ENCODE peak calls at places on chromosomes 2 and 18, in ten cellular contexts. U is left lung, H is tibial artery, S is vagina, G is upper lobe of right lung, L is endodermal cell, Q is stomach, R is body of pancreas, P is kidney epithelial cell, F is esophagus muscularis mucosa. C is an unnamed sample.

GRCh38 chr2:170170281-170171035 is 7.5 kb upstream of the MYO3B start:
- DNase-seq in L (no peak), F (no peak), G (no peak), S (no peak), P (no peak), R (peak; percentile 38), U (no peak), Q (no peak), H (no peak), C (no peak)

GRCh38 chr2:45331034-45331786 is 279.9 kb downstream of the SRBD1 start:
- DNase-seq in F (no peak), G (no peak), Q (no peak), P (no peak), L (peak; percentile 60), H (no peak), S (no peak), R (peak; percentile 22), U (no peak), C (peak; percentile 32)

GRCh38 chr2:217751192-217751591 is 251.6 kb downstream of the TNS1 start:
- DNase-seq in H (no peak), F (no peak), G (no peak), P (no peak), U (no peak), L (peak; percentile 26), R (no peak), Q (no peak), S (no peak), C (no peak)

GRCh38 chr2:204947448-204947847 is 402.2 kb downstream of the PARD3B start:
- DNase-seq in H (no peak), U (no peak), P (no peak), S (no peak), F (no peak), G (no peak), Q (no peak), R (no peak), L (no peak), C (no peak)

GRCh38 chr18:72942766-72943165 is 75.0 kb upstream of the NETO1 start:
- DNase-seq in G (no peak), L (no peak), Q (no peak), F (no peak), U (no peak), S (no peak), P (no peak), H (no peak), R (no peak), C (no peak)

GRCh38 chr2:28678175-28678855 is 73.3 kb upstream of the PPP1CB start:
- DNase-seq in Q (no peak), U (no peak), P (no peak), S (no peak), G (no peak), L (no peak), H (no peak), F (no peak), R (peak; percentile 44), C (peak; percentile 19)

GRCh38 chr2:71605173-71605641 is 151.8 kb downstream of the DYSF start:
- DNase-seq in L (peak; percentile 41), H (peak; percentile 53), Q (peak; percentile 9), S (no peak), F (peak; percentile 81), G (peak; percentile 37), R (no peak), U (peak; percentile 15), P (no peak), C (no peak)

GRCh38 chr2:130810490-130810889 is 26.2 kb upstream of the ARHGEF4 start:
- DNase-seq in P (no peak), S (no peak), Q (no peak), H (no peak), F (no peak), U (no peak), G (peak; percentile 39), L (peak; percentile 37), R (no peak), C (no peak)

DNA sequence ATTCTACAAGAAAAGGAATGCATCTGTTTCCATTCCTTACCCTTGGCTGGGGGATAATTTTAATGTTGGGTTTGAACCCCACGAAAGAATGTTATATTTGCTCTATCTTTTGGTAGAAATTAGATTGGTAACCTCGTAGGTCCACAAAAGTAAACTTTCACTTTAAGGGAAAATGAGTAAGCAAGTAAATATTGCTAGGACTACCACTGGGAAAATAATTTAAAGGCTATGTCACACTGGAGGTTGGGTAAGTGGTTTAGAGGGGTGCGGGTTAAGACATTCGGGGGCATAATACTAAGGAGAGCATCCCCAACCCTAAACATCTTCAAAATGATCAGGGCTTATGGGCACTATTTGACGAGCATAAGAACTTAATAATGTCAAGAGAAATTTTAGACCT is 5.1 kb downstream of the GCG start:
- DNase-seq in G (no peak), S (no peak), R (no peak), P (no peak), H (no peak), Q (no peak), U (no peak), L (no peak), F (no peak), C (no peak)
- H3K27me3 ChIP-seq in G (peaks cover 12% of the 10 kb centered on the region), S (no peaks in the 10 kb centered on the region), R (no peaks in the 10 kb centered on the region), P (no peaks in the 10 kb centered on the region), H (no peaks in the 10 kb centered on the region), Q (no peaks in the 10 kb centered on the region), U (peaks cover 10% of the 10 kb centered on the region), L (no peaks in the 10 kb centered on the region), F (no peaks in the 10 kb centered on the region), C (peaks cover 2% of the 10 kb centered on the region)

GRCh38 chr2:157426477-157426994 is 17.4 kb downstream of the CYTIP start:
- DNase-seq in Q (no peak), S (no peak), L (no peak), U (no peak), G (no peak), R (no peak), F (no peak), H (no peak), P (no peak), C (no peak)
- H3K4me3 ChIP-seq in Q (no peak overlapping the region), S (no peak overlapping the region), L (no peak overlapping the region), U (no peak overlapping the region), G (no peak overlapping the region), R (no peak overlapping the region), F (no peak overlapping the region), H (no peak overlapping the region), P (no peak overlapping the region), C (no peak overlapping the region)

GRCh38 chr18:76493213-76494107 is 1.6 kb downstream of the ZNF516 start:
- DNase-seq in Q (no peak), R (no peak), G (no peak), L (peak; percentile 72), H (no peak), U (no peak), P (no peak), S (no peak), F (no peak), C (peak; percentile 82)

GRCh38 chr18:76496200-76496890 is 1.3 kb upstream of the ZNF516 start:
- DNase-seq in G (peak; percentile 89), S (no peak), U (peak; percentile 85), H (no peak), L (peak; percentile 90), F (no peak), P (no peak), R (peak; percentile 56), Q (peak; percentile 63), C (peak; percentile 56)

GRCh38 chr18:76494181-76494540 is 881 bp downstream of the ZNF516 start:
- DNase-seq in G (no peak), F (no peak), L (peak; percentile 78), P (no peak), U (no peak), S (no peak), Q (no peak), R (peak; percentile 43), H (no peak), C (no peak)

GRCh38 chr18:76494541-76495403 is at the start of gene ZNF516:
- DNase-seq in P (no peak), S (no peak), F (no peak), R (no peak), H (no peak), G (no peak), U (no peak), L (peak; percentile 77), Q (peak; percentile 45), C (peak; percentile 39)

GRCh38 chr18:76495435-76496199 is 575 bp upstream of the ZNF516 start:
- DNase-seq in L (peak; percentile 84), G (no peak), H (no peak), Q (no peak), P (no peak), F (no peak), U (no peak), S (no peak), R (no peak), C (peak; percentile 67)
- H3K27me3 ChIP-seq in L (peaks cover 28% of the 10 kb centered on the region), G (no peaks in the 10 kb centered on the region), H (peaks cover 58% of the 10 kb centered on the region), Q (no peaks in the 10 kb centered on the region), P (no peaks in the 10 kb centered on the region), F (no peaks in the 10 kb centered on the region), U (no peaks in the 10 kb centered on the region), S (no peaks in the 10 kb centered on the region), R (no peaks in the 10 kb centered on the region), C (no peaks in the 10 kb centered on the region)

GRCh38 chr18:65942854-65943253 is 192.0 kb downstream of the CDH7 start:
- DNase-seq in Q (no peak), U (no peak), S (no peak), G (no peak), P (no peak), H (no peak), R (no peak), F (no peak), L (no peak), C (no peak)
- H3K4me3 ChIP-seq in Q (no peak overlapping the region), U (no peak overlapping the region), S (no peak overlapping the region), G (no peak overlapping the region), P (no peak overlapping the region), H (no peak overlapping the region), R (no peak overlapping the region), F (no peak overlapping the region), L (no peak overlapping the region), C (no peak overlapping the region)

DNA sequence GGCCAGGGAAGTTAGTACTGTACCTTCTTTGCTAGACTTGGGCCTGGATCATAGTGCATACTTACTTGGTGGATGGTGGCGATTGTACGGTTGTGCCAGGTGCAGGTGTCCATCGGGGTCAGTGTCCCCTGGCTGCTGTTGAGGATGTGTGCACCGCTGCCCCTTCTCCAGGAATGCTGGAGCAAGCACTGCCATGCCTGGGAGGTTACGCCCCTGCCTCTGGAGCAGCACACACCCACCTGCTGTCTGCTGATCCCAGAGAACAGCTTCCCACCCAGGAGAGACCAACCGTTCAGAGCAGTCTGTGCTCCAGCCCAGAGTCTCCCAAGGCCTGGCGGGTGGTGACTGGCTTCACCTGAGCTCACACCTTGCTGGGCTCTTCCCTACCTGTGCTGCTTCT is 286.8 kb upstream of the HS6ST1 start:
- DNase-seq in P (no peak), R (no peak), L (no peak), H (peak; percentile 43), Q (no peak), U (peak; percentile 27), S (no peak), F (no peak), G (no peak), C (no peak)
- H3K27me3 ChIP-seq in P (no peaks in the 10 kb centered on the region), R (no peaks in the 10 kb centered on the region), L (no peaks in the 10 kb centered on the region), H (no peaks in the 10 kb centered on the region), Q (no peaks in the 10 kb centered on the region), U (no peaks in the 10 kb centered on the region), S (no peaks in the 10 kb centered on the region), F (no peaks in the 10 kb centered on the region), G (no peaks in the 10 kb centered on the region), C (no peaks in the 10 kb centered on the region)

GRCh38 chr2:119156105-119156890 is 2.3 kb downstream of the C1QL2 start:
- DNase-seq in H (no peak), S (no peak), F (no peak), G (no peak), U (no peak), L (peak; percentile 84), R (no peak), P (no peak), Q (no peak), C (no peak)
- H3K4me3 ChIP-seq in H (no peak overlapping the region), S (no peak overlapping the region), F (no peak overlapping the region), G (no peak overlapping the region), U (no peak overlapping the region), L (peak overlapping the region; percentile 63), R (no peak overlapping the region), P (no peak overlapping the region), Q (no peak overlapping the region), C (no peak overlapping the region)

C was measured in small intestine.